ENCODE peak calls at places on chromosomes 16 and 17, in eight cellular contexts. O is HCT116; Z is spleen; R is naive thymus-derived CD4-positive, alpha-beta T cell; F is uterus; E is left lung; P is fibroblast of lung; S is K562. X is an unnamed sample. For H3K4me1, the result is how much of the 10 kb centered on the place peaks cover.

GRCh38 chr17:27657620-27658019 is 26.6 kb downstream of the LGALS9 start:
- DNase-seq in O (no peak), Z (peak), R (no peak), F (no peak), E (no peak), P (peak), S (no peak), X (no peak)

GRCh38 chr17:65656390-65657250 is 95.2 kb upstream of the AXIN2 start:
- DNase-seq in O (no peak), Z (no peak), R (no peak), F (no peak), E (no peak), P (no peak), S (no peak), X (no peak)

GRCh38 chr16:67186550-67186950 is 2.8 kb upstream of the MATCAP1 start:
- DNase-seq in O (no peak), Z (no peak), R (no peak), F (no peak), E (no peak), P (no peak), S (no peak), X (no peak)

GRCh38 chr16:1057252-1057932 is 15.2 kb upstream of the SSTR5 start:
- DNase-seq in O (no peak), Z (no peak), R (peak), F (no peak), E (no peak), P (no peak), S (peak), X (no peak)

GRCh38 chr17:82065638-82066303 is at the start of gene DUS1L:
- DNase-seq in O (no peak), Z (peak), R (peak), F (peak), E (peak), P (peak), S (peak), X (peak)

GRCh38 chr16:69476920-69477418 is 52.5 kb downstream of the CYB5B start:
- DNase-seq in O (peak), Z (no peak), R (no peak), F (no peak), E (no peak), P (peak), S (peak), X (no peak)

GRCh38 chr17:11204991-11205390 is 36.0 kb upstream of the SHISA6 start:
- DNase-seq in O (no peak), Z (no peak), R (no peak), F (no peak), E (no peak), P (no peak), S (no peak), X (no peak)

GRCh38 chr16:11316331-11317015 is 28.8 kb upstream of the RMI2 start:
- DNase-seq in O (no peak), Z (no peak), R (no peak), F (no peak), E (no peak), P (no peak), S (no peak), X (no peak)

GRCh38 chr17:64771980-64772844 is 110.1 kb upstream of the SMURF2 start:
- DNase-seq in O (no peak), Z (no peak), R (no peak), F (no peak), E (no peak), P (no peak), S (no peak), X (no peak)

GRCh38 chr16:24131294-24131693 is 124.8 kb upstream of the CACNG3 start:
- DNase-seq in O (no peak), Z (no peak), R (no peak), F (no peak), E (no peak), P (no peak), S (no peak), X (no peak)

GRCh38 chr17:49723423-49723822 is 15.7 kb upstream of the SLC35B1 start:
- DNase-seq in O (no peak), Z (no peak), R (no peak), F (peak), E (no peak), P (peak), S (no peak), X (peak)

GRCh38 chr16:35506018-35506897 is 2046.8 kb downstream of the TP53TG3F start:
- DNase-seq in O (no peak), Z (no peak), R (no peak), F (no peak), E (no peak), P (no peak), S (peak), X (no peak)

GRCh38 chr17:77999413-78000173 is 41.1 kb downstream of the TNRC6C start:
- DNase-seq in O (peak), Z (no peak), R (no peak), F (no peak), E (no peak), P (peak), S (no peak), X (no peak)

GRCh38 chr17:48492401-48493298 is 38.2 kb downstream of the HOXB1 start:
- DNase-seq in O (no peak), Z (peak), R (peak), F (peak), E (peak), P (peak), S (peak), X (peak)

GRCh38 chr16:56295739-56296527 is 104.6 kb downstream of the GNAO1 start:
- DNase-seq in O (no peak), Z (no peak), R (no peak), F (no peak), E (no peak), P (no peak), S (no peak), X (no peak)

GRCh38 chr17:77353684-77354419 is 213.1 kb downstream of the SEC14L1 start:
- DNase-seq in O (no peak), Z (no peak), R (no peak), F (no peak), E (no peak), P (no peak), S (no peak), X (no peak)

GRCh38 chr16:14329727-14330363 is 258.7 kb downstream of the MRTFB start:
- DNase-seq in O (no peak), Z (no peak), R (no peak), F (no peak), E (no peak), P (no peak), S (no peak), X (no peak)

GRCh38 chr16:55569025-55569424 is 2.5 kb downstream of the CAPNS2 start:
- DNase-seq in O (no peak), Z (no peak), R (no peak), F (no peak), E (no peak), P (peak), S (no peak), X (no peak)

GRCh38 chr17:42460371-42460770 is 1.7 kb downstream of the ATP6V0A1 start:
- DNase-seq in O (no peak), Z (no peak), R (no peak), F (no peak), E (no peak), P (no peak), S (no peak), X (no peak)

GRCh38 chr17:48637323-48638260 is 11.4 kb upstream of the HOXB9 start:
- DNase-seq in O (no peak), Z (no peak), R (no peak), F (no peak), E (no peak), P (peak), S (no peak), X (no peak)

GRCh38 chr17:1785925-1786324 is 24.1 kb downstream of the SERPINF1 start:
- DNase-seq in O (no peak), Z (peak), R (no peak), F (no peak), E (no peak), P (peak), S (no peak), X (peak)
- H3K4me1 ChIP-seq in O (under half), Z (under half), R (under half), F (under half), E (half or more), P (under half), S (under half), X (half or more)

GRCh38 chr17:17019891-17020456 is 22.3 kb upstream of the MPRIP start:
- DNase-seq in O (no peak), Z (peak), R (no peak), F (no peak), E (no peak), P (no peak), S (no peak), X (peak)

GRCh38 chr17:17021194-17021863 is 20.9 kb upstream of the MPRIP start:
- DNase-seq in O (no peak), Z (peak), R (no peak), F (no peak), E (peak), P (no peak), S (peak), X (peak)

GRCh38 chr17:17022011-17022800 is 20.1 kb upstream of the MPRIP start:
- DNase-seq in O (no peak), Z (no peak), R (no peak), F (no peak), E (peak), P (no peak), S (no peak), X (peak)

GRCh38 chr17:17019430-17019762 is 22.9 kb upstream of the MPRIP start:
- DNase-seq in O (no peak), Z (no peak), R (no peak), F (no peak), E (no peak), P (no peak), S (no peak), X (peak)

DNA sequence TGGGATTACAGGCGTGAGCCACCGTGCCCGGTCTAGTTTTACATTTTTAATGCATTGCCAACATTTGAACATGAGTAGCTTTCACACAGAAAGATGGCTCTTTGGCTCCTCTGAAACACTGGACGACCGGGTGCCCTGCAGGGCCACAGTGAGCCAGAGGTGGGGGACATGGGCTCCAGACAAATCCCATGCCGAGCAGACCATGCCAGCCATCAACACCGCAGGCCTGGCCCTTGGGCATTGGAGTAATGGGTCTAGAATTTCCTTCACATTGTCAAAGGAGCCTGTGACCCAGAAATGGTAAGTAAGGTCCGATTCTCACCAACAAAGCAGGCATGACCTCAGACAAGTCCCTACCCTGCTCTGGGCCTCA is 21.4 kb upstream of the MPRIP start:
- DNase-seq in O (no peak), Z (peak), R (no peak), F (no peak), E (no peak), P (no peak), S (no peak), X (no peak)
- H3K4me3 ChIP-seq in O (peak), Z (no peak), R (no peak), F (no peak), E (no peak), P (no peak), S (no peak), X (peak)

GRCh38 chr17:80889231-80889896 is 102.3 kb upstream of the CHMP6 start:
- DNase-seq in O (no peak), Z (no peak), R (no peak), F (no peak), E (peak), P (no peak), S (no peak), X (no peak)
- H3K4me1 ChIP-seq in O (under half), Z (under half), R (under half), F (under half), E (under half), P (under half), S (under half), X (under half)

GRCh38 chr17:12973496-12974318 is 44.1 kb downstream of the ELAC2 start:
- DNase-seq in O (no peak), Z (no peak), R (no peak), F (no peak), E (no peak), P (no peak), S (no peak), X (no peak)
- H3K4me3 ChIP-seq in O (no peak), Z (peak), R (no peak), F (peak), E (no peak), P (peak), S (no peak), X (peak)

GRCh38 chr17:58325289-58325726 is 3.3 kb downstream of the TSPOAP1 start:
- DNase-seq in O (no peak), Z (peak), R (no peak), F (no peak), E (no peak), P (no peak), S (no peak), X (no peak)

GRCh38 chr17:58326609-58327341 is 1.8 kb downstream of the TSPOAP1 start:
- DNase-seq in O (no peak), Z (peak), R (no peak), F (no peak), E (no peak), P (no peak), S (no peak), X (no peak)

GRCh38 chr17:58324409-58325288 is 3.9 kb downstream of the TSPOAP1 start:
- DNase-seq in O (no peak), Z (peak), R (no peak), F (no peak), E (no peak), P (no peak), S (no peak), X (no peak)

GRCh38 chr17:58327363-58328194 is 1.0 kb downstream of the TSPOAP1 start:
- DNase-seq in O (no peak), Z (peak), R (no peak), F (no peak), E (no peak), P (no peak), S (no peak), X (no peak)

DNA sequence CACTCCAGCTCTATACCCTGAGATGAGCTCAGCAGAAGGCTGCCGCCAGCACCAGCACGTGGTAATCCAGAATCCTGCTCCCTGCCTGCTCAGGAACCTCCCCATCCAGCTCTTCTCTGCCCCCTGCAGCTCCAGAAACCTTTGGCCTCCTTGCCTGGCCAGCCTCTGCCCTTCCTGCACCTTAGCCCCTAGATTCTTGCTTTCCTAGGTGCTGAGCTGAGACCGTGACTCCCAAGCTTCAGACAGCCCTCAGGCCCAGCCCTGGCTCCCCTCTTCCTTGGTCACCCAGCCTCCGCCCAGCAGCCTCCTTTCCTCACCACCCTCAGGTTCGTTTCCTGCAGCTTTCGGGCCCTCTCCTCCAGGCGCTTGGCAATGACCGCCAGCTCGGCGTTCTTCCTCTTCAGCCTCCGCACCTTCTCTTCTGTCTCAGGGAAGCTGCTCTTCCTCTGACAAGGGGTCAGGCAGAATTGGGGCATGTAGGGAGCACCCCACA is 2.6 kb downstream of the TSPOAP1 start:
- DNase-seq in O (no peak), Z (peak), R (no peak), F (no peak), E (no peak), P (no peak), S (no peak), X (no peak)
- H3K4me1 ChIP-seq in O (under half), Z (under half), R (under half), F (under half), E (under half), P (under half), S (under half), X (under half)

GRCh38 chr17:2723997-2724782 is 12.6 kb upstream of the CLUH start:
- DNase-seq in O (no peak), Z (no peak), R (no peak), F (no peak), E (no peak), P (no peak), S (no peak), X (peak)
- H3K4me3 ChIP-seq in O (peak), Z (peak), R (no peak), F (no peak), E (no peak), P (no peak), S (no peak), X (peak)

GRCh38 chr16:85309656-85310587 is 197.7 kb upstream of the CIBAR2 start:
- DNase-seq in O (no peak), Z (peak), R (peak), F (no peak), E (peak), P (no peak), S (peak), X (peak)

GRCh38 chr16:85306793-85307551 is 194.7 kb upstream of the CIBAR2 start:
- DNase-seq in O (no peak), Z (no peak), R (no peak), F (no peak), E (no peak), P (no peak), S (no peak), X (no peak)

GRCh38 chr16:85306071-85306792 is 194.0 kb upstream of the CIBAR2 start:
- DNase-seq in O (peak), Z (peak), R (peak), F (peak), E (peak), P (peak), S (peak), X (peak)

GRCh38 chr16:85308585-85309540 is 196.6 kb upstream of the CIBAR2 start:
- DNase-seq in O (no peak), Z (peak), R (peak), F (no peak), E (no peak), P (no peak), S (no peak), X (no peak)

DNA sequence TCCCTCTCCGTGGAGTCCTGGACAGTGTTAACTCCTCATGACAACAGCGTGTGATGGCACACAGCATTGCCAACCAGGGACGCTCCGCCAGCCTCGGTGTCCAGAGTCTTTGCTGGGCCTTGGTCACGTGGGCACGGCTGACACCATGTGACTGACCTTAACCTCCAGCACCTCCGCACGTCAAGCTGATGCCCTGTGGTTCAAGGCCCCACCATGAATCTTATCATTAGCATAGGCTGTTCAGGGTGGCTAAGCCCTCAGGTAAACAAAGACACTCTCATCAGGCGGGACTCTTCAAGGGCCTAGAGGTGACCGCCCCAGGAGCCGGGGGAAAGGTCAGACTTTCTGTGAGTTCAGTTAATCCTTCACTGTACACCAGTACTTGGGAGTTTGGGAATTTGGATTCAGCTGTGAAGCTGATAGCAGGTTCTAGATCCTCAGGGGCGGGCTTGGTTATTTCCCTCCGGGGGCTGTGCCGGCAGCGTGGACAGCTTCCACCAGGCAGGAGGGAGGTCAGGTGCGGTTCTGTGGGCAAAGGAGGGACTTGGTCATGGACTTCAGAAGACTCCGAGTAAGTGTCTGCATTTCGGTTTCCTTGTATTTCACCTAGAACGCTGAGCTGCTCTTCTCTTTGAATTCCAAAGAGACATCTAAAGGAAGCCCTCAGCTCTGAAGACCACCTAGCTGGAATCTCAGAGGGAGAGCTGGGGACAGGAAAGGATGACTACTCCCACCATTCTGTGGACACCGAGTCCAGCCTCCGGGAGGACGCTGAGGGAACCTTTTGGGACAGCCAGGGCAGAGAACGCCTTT is 195.5 kb upstream of the CIBAR2 start:
- DNase-seq in O (no peak), Z (no peak), R (no peak), F (no peak), E (no peak), P (no peak), S (no peak), X (no peak)
- H3K4me1 ChIP-seq in O (under half), Z (half or more), R (half or more), F (under half), E (half or more), P (under half), S (half or more), X (half or more)

GRCh38 chr16:85616608-85617311 is 3.6 kb downstream of the GSE1 start:
- DNase-seq in O (no peak), Z (peak), R (peak), F (no peak), E (peak), P (no peak), S (peak), X (peak)
- H3K4me3 ChIP-seq in O (no peak), Z (peak), R (peak), F (no peak), E (no peak), P (no peak), S (peak), X (peak)